ENCODE peak calls at places on chromosomes 11 and 22, in ten cellular contexts. One of them, this sample, is unnamed.

GRCh38 chr22:49308300-49308699 is 519.4 kb downstream of the BRD1 start:
- DNase-seq in stimulated activated naive B cell treated with anti-CD40 and anti-IgM and Interleukin-4, amounts not matched to agents 10 μg/mL and 1 μg/mL and 100 μg/mL, for 72 hours: no peak
- DNase-seq in mesenchymal stem cell: no peak
- DNase-seq in ELR: no peak
- DNase-seq in stimulated activated CD4-positive, alpha-beta T cell treated with anti-CD3 and anti-CD28 coated beads, Interleukin-12 subunit alpha, Interleukin-12 subunit beta, amount 100 ng/mL, for 4 hours: no peak
- DNase-seq in LoVo: no peak
- DNase-seq in left kidney: no peak
- DNase-seq in activated CD8-positive, alpha-beta memory T cell treated with anti-CD3 and anti-CD28 coated beads for 48 hours: no peak
- DNase-seq in skeletal muscle cell: no peak
- DNase-seq in hepatic stellate cell: no peak
- DNase-seq in this sample: no peak

GRCh38 chr11:62398011-62398994 is 20.5 kb upstream of the SCGB1A1 start:
- DNase-seq in skeletal muscle cell: no peak
- DNase-seq in stimulated activated CD4-positive, alpha-beta T cell treated with anti-CD3 and anti-CD28 coated beads, Interleukin-12 subunit alpha, Interleukin-12 subunit beta, amount 100 ng/mL, for 4 hours: no peak
- DNase-seq in stimulated activated naive B cell treated with anti-CD40 and anti-IgM and Interleukin-4, amounts not matched to agents 10 μg/mL and 1 μg/mL and 100 μg/mL, for 72 hours: no peak
- DNase-seq in left kidney: no peak
- DNase-seq in hepatic stellate cell: peak; percentile 62
- DNase-seq in ELR: peak; percentile 52
- DNase-seq in mesenchymal stem cell: peak; percentile 62
- DNase-seq in LoVo: peak; percentile 34
- DNase-seq in activated CD8-positive, alpha-beta memory T cell treated with anti-CD3 and anti-CD28 coated beads for 48 hours: no peak
- DNase-seq in this sample: peak; percentile 73

GRCh38 chr11:86741489-86742435 is 58.6 kb upstream of the PRSS23 start:
- DNase-seq in stimulated activated naive B cell treated with anti-CD40 and anti-IgM and Interleukin-4, amounts not matched to agents 10 μg/mL and 1 μg/mL and 100 μg/mL, for 72 hours: no peak
- DNase-seq in ELR: peak; percentile 95
- DNase-seq in activated CD8-positive, alpha-beta memory T cell treated with anti-CD3 and anti-CD28 coated beads for 48 hours: no peak
- DNase-seq in LoVo: peak; percentile 67
- DNase-seq in left kidney: no peak
- DNase-seq in stimulated activated CD4-positive, alpha-beta T cell treated with anti-CD3 and anti-CD28 coated beads, Interleukin-12 subunit alpha, Interleukin-12 subunit beta, amount 100 ng/mL, for 4 hours: no peak
- DNase-seq in mesenchymal stem cell: peak; percentile 89
- DNase-seq in skeletal muscle cell: peak; percentile 84
- DNase-seq in hepatic stellate cell: peak; percentile 36
- DNase-seq in this sample: peak; percentile 74

GRCh38 chr11:61756452-61757212 is 4.2 kb downstream of the MYRF start:
- DNase-seq in skeletal muscle cell: peak; percentile 20
- DNase-seq in hepatic stellate cell: peak; percentile 72
- DNase-seq in activated CD8-positive, alpha-beta memory T cell treated with anti-CD3 and anti-CD28 coated beads for 48 hours: no peak
- DNase-seq in LoVo: peak; percentile 94
- DNase-seq in left kidney: no peak
- DNase-seq in ELR: peak; percentile 64
- DNase-seq in mesenchymal stem cell: peak; percentile 56
- DNase-seq in stimulated activated naive B cell treated with anti-CD40 and anti-IgM and Interleukin-4, amounts not matched to agents 10 μg/mL and 1 μg/mL and 100 μg/mL, for 72 hours: no peak
- DNase-seq in stimulated activated CD4-positive, alpha-beta T cell treated with anti-CD3 and anti-CD28 coated beads, Interleukin-12 subunit alpha, Interleukin-12 subunit beta, amount 100 ng/mL, for 4 hours: no peak
- DNase-seq in this sample: peak; percentile 17

GRCh38 chr11:6655790-6656580 is at the start of gene DCHS1:
- DNase-seq in stimulated activated CD4-positive, alpha-beta T cell treated with anti-CD3 and anti-CD28 coated beads, Interleukin-12 subunit alpha, Interleukin-12 subunit beta, amount 100 ng/mL, for 4 hours: peak; percentile 11
- DNase-seq in hepatic stellate cell: no peak
- DNase-seq in left kidney: peak; percentile 80
- DNase-seq in stimulated activated naive B cell treated with anti-CD40 and anti-IgM and Interleukin-4, amounts not matched to agents 10 μg/mL and 1 μg/mL and 100 μg/mL, for 72 hours: no peak
- DNase-seq in ELR: peak; percentile 32
- DNase-seq in mesenchymal stem cell: peak; percentile 26
- DNase-seq in LoVo: no peak
- DNase-seq in skeletal muscle cell: no peak
- DNase-seq in activated CD8-positive, alpha-beta memory T cell treated with anti-CD3 and anti-CD28 coated beads for 48 hours: no peak
- DNase-seq in this sample: no peak

GRCh38 chr11:130613396-130613795 is 165.0 kb downstream of the ADAMTS15 start:
- DNase-seq in stimulated activated naive B cell treated with anti-CD40 and anti-IgM and Interleukin-4, amounts not matched to agents 10 μg/mL and 1 μg/mL and 100 μg/mL, for 72 hours: no peak
- DNase-seq in left kidney: no peak
- DNase-seq in activated CD8-positive, alpha-beta memory T cell treated with anti-CD3 and anti-CD28 coated beads for 48 hours: no peak
- DNase-seq in skeletal muscle cell: no peak
- DNase-seq in LoVo: no peak
- DNase-seq in stimulated activated CD4-positive, alpha-beta T cell treated with anti-CD3 and anti-CD28 coated beads, Interleukin-12 subunit alpha, Interleukin-12 subunit beta, amount 100 ng/mL, for 4 hours: no peak
- DNase-seq in hepatic stellate cell: no peak
- DNase-seq in mesenchymal stem cell: no peak
- DNase-seq in ELR: no peak
- DNase-seq in this sample: no peak

GRCh38 chr11:65592840-65593517 is 2.6 kb downstream of the KCNK7 start:
- DNase-seq in LoVo: no peak
- DNase-seq in stimulated activated naive B cell treated with anti-CD40 and anti-IgM and Interleukin-4, amounts not matched to agents 10 μg/mL and 1 μg/mL and 100 μg/mL, for 72 hours: no peak
- DNase-seq in stimulated activated CD4-positive, alpha-beta T cell treated with anti-CD3 and anti-CD28 coated beads, Interleukin-12 subunit alpha, Interleukin-12 subunit beta, amount 100 ng/mL, for 4 hours: no peak
- DNase-seq in skeletal muscle cell: no peak
- DNase-seq in ELR: no peak
- DNase-seq in mesenchymal stem cell: no peak
- DNase-seq in left kidney: peak; percentile 82
- DNase-seq in activated CD8-positive, alpha-beta memory T cell treated with anti-CD3 and anti-CD28 coated beads for 48 hours: no peak
- DNase-seq in hepatic stellate cell: no peak
- DNase-seq in this sample: no peak

GRCh38 chr22:37674951-37675929 is at the start of gene LGALS1:
- DNase-seq in activated CD8-positive, alpha-beta memory T cell treated with anti-CD3 and anti-CD28 coated beads for 48 hours: peak; percentile 49
- DNase-seq in hepatic stellate cell: peak; percentile 96
- DNase-seq in mesenchymal stem cell: peak; percentile 98
- DNase-seq in left kidney: peak; percentile 82
- DNase-seq in LoVo: peak; percentile 69
- DNase-seq in stimulated activated CD4-positive, alpha-beta T cell treated with anti-CD3 and anti-CD28 coated beads, Interleukin-12 subunit alpha, Interleukin-12 subunit beta, amount 100 ng/mL, for 4 hours: peak; percentile 44
- DNase-seq in stimulated activated naive B cell treated with anti-CD40 and anti-IgM and Interleukin-4, amounts not matched to agents 10 μg/mL and 1 μg/mL and 100 μg/mL, for 72 hours: peak; percentile 65
- DNase-seq in skeletal muscle cell: peak; percentile 92
- DNase-seq in ELR: peak; percentile 98
- DNase-seq in this sample: peak; percentile 98

GRCh38 chr22:44926124-44926475 is 83.7 kb downstream of the PHF21B start:
- DNase-seq in stimulated activated naive B cell treated with anti-CD40 and anti-IgM and Interleukin-4, amounts not matched to agents 10 μg/mL and 1 μg/mL and 100 μg/mL, for 72 hours: no peak
- DNase-seq in hepatic stellate cell: no peak
- DNase-seq in skeletal muscle cell: no peak
- DNase-seq in activated CD8-positive, alpha-beta memory T cell treated with anti-CD3 and anti-CD28 coated beads for 48 hours: no peak
- DNase-seq in LoVo: no peak
- DNase-seq in mesenchymal stem cell: no peak
- DNase-seq in ELR: no peak
- DNase-seq in left kidney: no peak
- DNase-seq in stimulated activated CD4-positive, alpha-beta T cell treated with anti-CD3 and anti-CD28 coated beads, Interleukin-12 subunit alpha, Interleukin-12 subunit beta, amount 100 ng/mL, for 4 hours: no peak
- DNase-seq in this sample: no peak

GRCh38 chr11:72173291-72173690 is 18.6 kb upstream of the FOLR1 start:
- DNase-seq in stimulated activated CD4-positive, alpha-beta T cell treated with anti-CD3 and anti-CD28 coated beads, Interleukin-12 subunit alpha, Interleukin-12 subunit beta, amount 100 ng/mL, for 4 hours: no peak
- DNase-seq in hepatic stellate cell: peak; percentile 52
- DNase-seq in mesenchymal stem cell: no peak
- DNase-seq in skeletal muscle cell: no peak
- DNase-seq in left kidney: no peak
- DNase-seq in LoVo: no peak
- DNase-seq in ELR: no peak
- DNase-seq in stimulated activated naive B cell treated with anti-CD40 and anti-IgM and Interleukin-4, amounts not matched to agents 10 μg/mL and 1 μg/mL and 100 μg/mL, for 72 hours: no peak
- DNase-seq in activated CD8-positive, alpha-beta memory T cell treated with anti-CD3 and anti-CD28 coated beads for 48 hours: no peak
- DNase-seq in this sample: no peak

GRCh38 chr11:70152244-70152643 is 50.9 kb upstream of the FADD start:
- DNase-seq in hepatic stellate cell: no peak
- DNase-seq in left kidney: peak; percentile 58
- DNase-seq in skeletal muscle cell: no peak
- DNase-seq in activated CD8-positive, alpha-beta memory T cell treated with anti-CD3 and anti-CD28 coated beads for 48 hours: no peak
- DNase-seq in mesenchymal stem cell: no peak
- DNase-seq in stimulated activated naive B cell treated with anti-CD40 and anti-IgM and Interleukin-4, amounts not matched to agents 10 μg/mL and 1 μg/mL and 100 μg/mL, for 72 hours: no peak
- DNase-seq in stimulated activated CD4-positive, alpha-beta T cell treated with anti-CD3 and anti-CD28 coated beads, Interleukin-12 subunit alpha, Interleukin-12 subunit beta, amount 100 ng/mL, for 4 hours: no peak
- DNase-seq in ELR: no peak
- DNase-seq in LoVo: no peak
- DNase-seq in this sample: no peak

GRCh38 chr22:17569971-17570511 is 6.7 kb downstream of the SLC25A18 start:
- DNase-seq in mesenchymal stem cell: no peak
- DNase-seq in stimulated activated CD4-positive, alpha-beta T cell treated with anti-CD3 and anti-CD28 coated beads, Interleukin-12 subunit alpha, Interleukin-12 subunit beta, amount 100 ng/mL, for 4 hours: no peak
- DNase-seq in LoVo: no peak
- DNase-seq in hepatic stellate cell: no peak
- DNase-seq in activated CD8-positive, alpha-beta memory T cell treated with anti-CD3 and anti-CD28 coated beads for 48 hours: no peak
- DNase-seq in stimulated activated naive B cell treated with anti-CD40 and anti-IgM and Interleukin-4, amounts not matched to agents 10 μg/mL and 1 μg/mL and 100 μg/mL, for 72 hours: no peak
- DNase-seq in skeletal muscle cell: peak; percentile 55
- DNase-seq in ELR: peak; percentile 55
- DNase-seq in left kidney: peak; percentile 69
- DNase-seq in this sample: peak; percentile 42

GRCh38 chr11:68414457-68415221 is 45.9 kb upstream of the PPP6R3 start:
- DNase-seq in mesenchymal stem cell: no peak
- DNase-seq in activated CD8-positive, alpha-beta memory T cell treated with anti-CD3 and anti-CD28 coated beads for 48 hours: no peak
- DNase-seq in hepatic stellate cell: no peak
- DNase-seq in stimulated activated CD4-positive, alpha-beta T cell treated with anti-CD3 and anti-CD28 coated beads, Interleukin-12 subunit alpha, Interleukin-12 subunit beta, amount 100 ng/mL, for 4 hours: no peak
- DNase-seq in stimulated activated naive B cell treated with anti-CD40 and anti-IgM and Interleukin-4, amounts not matched to agents 10 μg/mL and 1 μg/mL and 100 μg/mL, for 72 hours: peak; percentile 14
- DNase-seq in left kidney: no peak
- DNase-seq in LoVo: no peak
- DNase-seq in ELR: no peak
- DNase-seq in skeletal muscle cell: no peak
- DNase-seq in this sample: no peak

GRCh38 chr11:3132831-3133455 is 32.2 kb downstream of the OSBPL5 start:
- DNase-seq in skeletal muscle cell: no peak
- DNase-seq in hepatic stellate cell: no peak
- DNase-seq in LoVo: no peak
- DNase-seq in activated CD8-positive, alpha-beta memory T cell treated with anti-CD3 and anti-CD28 coated beads for 48 hours: no peak
- DNase-seq in ELR: no peak
- DNase-seq in stimulated activated naive B cell treated with anti-CD40 and anti-IgM and Interleukin-4, amounts not matched to agents 10 μg/mL and 1 μg/mL and 100 μg/mL, for 72 hours: no peak
- DNase-seq in left kidney: no peak
- DNase-seq in stimulated activated CD4-positive, alpha-beta T cell treated with anti-CD3 and anti-CD28 coated beads, Interleukin-12 subunit alpha, Interleukin-12 subunit beta, amount 100 ng/mL, for 4 hours: no peak
- DNase-seq in mesenchymal stem cell: no peak
- DNase-seq in this sample: no peak

GRCh38 chr11:6315811-6316425 is 4.4 kb downstream of the CAVIN3 start:
- DNase-seq in skeletal muscle cell: no peak
- DNase-seq in left kidney: peak; percentile 85
- DNase-seq in stimulated activated CD4-positive, alpha-beta T cell treated with anti-CD3 and anti-CD28 coated beads, Interleukin-12 subunit alpha, Interleukin-12 subunit beta, amount 100 ng/mL, for 4 hours: peak; percentile 1
- DNase-seq in LoVo: peak; percentile 57
- DNase-seq in hepatic stellate cell: peak; percentile 77
- DNase-seq in mesenchymal stem cell: peak; percentile 73
- DNase-seq in ELR: peak; percentile 77
- DNase-seq in stimulated activated naive B cell treated with anti-CD40 and anti-IgM and Interleukin-4, amounts not matched to agents 10 μg/mL and 1 μg/mL and 100 μg/mL, for 72 hours: peak; percentile 22
- DNase-seq in activated CD8-positive, alpha-beta memory T cell treated with anti-CD3 and anti-CD28 coated beads for 48 hours: no peak
- DNase-seq in this sample: peak; percentile 71

GRCh38 chr11:92829671-92830070 is 139.8 kb upstream of the MTNR1B start:
- DNase-seq in left kidney: no peak
- DNase-seq in activated CD8-positive, alpha-beta memory T cell treated with anti-CD3 and anti-CD28 coated beads for 48 hours: no peak
- DNase-seq in hepatic stellate cell: no peak
- DNase-seq in skeletal muscle cell: no peak
- DNase-seq in mesenchymal stem cell: no peak
- DNase-seq in stimulated activated CD4-positive, alpha-beta T cell treated with anti-CD3 and anti-CD28 coated beads, Interleukin-12 subunit alpha, Interleukin-12 subunit beta, amount 100 ng/mL, for 4 hours: no peak
- DNase-seq in stimulated activated naive B cell treated with anti-CD40 and anti-IgM and Interleukin-4, amounts not matched to agents 10 μg/mL and 1 μg/mL and 100 μg/mL, for 72 hours: no peak
- DNase-seq in LoVo: no peak
- DNase-seq in ELR: no peak
- DNase-seq in this sample: no peak

GRCh38 chr22:22073769-22074561 is 91.4 kb upstream of the TOP3B start:
- DNase-seq in left kidney: no peak
- DNase-seq in mesenchymal stem cell: no peak
- DNase-seq in stimulated activated CD4-positive, alpha-beta T cell treated with anti-CD3 and anti-CD28 coated beads, Interleukin-12 subunit alpha, Interleukin-12 subunit beta, amount 100 ng/mL, for 4 hours: no peak
- DNase-seq in stimulated activated naive B cell treated with anti-CD40 and anti-IgM and Interleukin-4, amounts not matched to agents 10 μg/mL and 1 μg/mL and 100 μg/mL, for 72 hours: no peak
- DNase-seq in hepatic stellate cell: no peak
- DNase-seq in LoVo: no peak
- DNase-seq in skeletal muscle cell: no peak
- DNase-seq in ELR: no peak
- DNase-seq in activated CD8-positive, alpha-beta memory T cell treated with anti-CD3 and anti-CD28 coated beads for 48 hours: no peak
- DNase-seq in this sample: no peak

GRCh38 chr11:102279641-102280170 is 37.6 kb upstream of the BIRC3 start:
- DNase-seq in ELR: peak; percentile 58
- DNase-seq in stimulated activated naive B cell treated with anti-CD40 and anti-IgM and Interleukin-4, amounts not matched to agents 10 μg/mL and 1 μg/mL and 100 μg/mL, for 72 hours: no peak
- DNase-seq in stimulated activated CD4-positive, alpha-beta T cell treated with anti-CD3 and anti-CD28 coated beads, Interleukin-12 subunit alpha, Interleukin-12 subunit beta, amount 100 ng/mL, for 4 hours: no peak
- DNase-seq in skeletal muscle cell: peak; percentile 70
- DNase-seq in activated CD8-positive, alpha-beta memory T cell treated with anti-CD3 and anti-CD28 coated beads for 48 hours: no peak
- DNase-seq in mesenchymal stem cell: peak; percentile 28
- DNase-seq in left kidney: peak; percentile 87
- DNase-seq in hepatic stellate cell: no peak
- DNase-seq in LoVo: peak; percentile 26
- DNase-seq in this sample: peak; percentile 89

GRCh38 chr11:30128269-30128932 is 102.4 kb upstream of the FSHB start:
- DNase-seq in hepatic stellate cell: peak; percentile 8
- DNase-seq in LoVo: peak; percentile 18
- DNase-seq in ELR: peak; percentile 49
- DNase-seq in mesenchymal stem cell: peak; percentile 5
- DNase-seq in left kidney: peak; percentile 36
- DNase-seq in stimulated activated CD4-positive, alpha-beta T cell treated with anti-CD3 and anti-CD28 coated beads, Interleukin-12 subunit alpha, Interleukin-12 subunit beta, amount 100 ng/mL, for 4 hours: no peak
- DNase-seq in stimulated activated naive B cell treated with anti-CD40 and anti-IgM and Interleukin-4, amounts not matched to agents 10 μg/mL and 1 μg/mL and 100 μg/mL, for 72 hours: no peak
- DNase-seq in activated CD8-positive, alpha-beta memory T cell treated with anti-CD3 and anti-CD28 coated beads for 48 hours: no peak
- DNase-seq in skeletal muscle cell: peak; percentile 96
- DNase-seq in this sample: peak; percentile 27

GRCh38 chr11:73478737-73479347 is 102.6 kb downstream of the RELT start:
- DNase-seq in mesenchymal stem cell: peak; percentile 54
- DNase-seq in left kidney: peak; percentile 30
- DNase-seq in stimulated activated CD4-positive, alpha-beta T cell treated with anti-CD3 and anti-CD28 coated beads, Interleukin-12 subunit alpha, Interleukin-12 subunit beta, amount 100 ng/mL, for 4 hours: no peak
- DNase-seq in skeletal muscle cell: no peak
- DNase-seq in ELR: peak; percentile 66
- DNase-seq in LoVo: peak; percentile 45
- DNase-seq in activated CD8-positive, alpha-beta memory T cell treated with anti-CD3 and anti-CD28 coated beads for 48 hours: no peak
- DNase-seq in hepatic stellate cell: peak; percentile 30
- DNase-seq in stimulated activated naive B cell treated with anti-CD40 and anti-IgM and Interleukin-4, amounts not matched to agents 10 μg/mL and 1 μg/mL and 100 μg/mL, for 72 hours: no peak
- DNase-seq in this sample: peak; percentile 59

GRCh38 chr11:101453682-101454081 is 130.1 kb downstream of the TRPC6 start:
- DNase-seq in stimulated activated naive B cell treated with anti-CD40 and anti-IgM and Interleukin-4, amounts not matched to agents 10 μg/mL and 1 μg/mL and 100 μg/mL, for 72 hours: no peak
- DNase-seq in LoVo: no peak
- DNase-seq in left kidney: no peak
- DNase-seq in ELR: peak; percentile 77
- DNase-seq in hepatic stellate cell: no peak
- DNase-seq in skeletal muscle cell: no peak
- DNase-seq in stimulated activated CD4-positive, alpha-beta T cell treated with anti-CD3 and anti-CD28 coated beads, Interleukin-12 subunit alpha, Interleukin-12 subunit beta, amount 100 ng/mL, for 4 hours: no peak
- DNase-seq in activated CD8-positive, alpha-beta memory T cell treated with anti-CD3 and anti-CD28 coated beads for 48 hours: no peak
- DNase-seq in mesenchymal stem cell: no peak
- DNase-seq in this sample: peak; percentile 50

GRCh38 chr11:75768112-75768908 is at the start of gene DGAT2:
- DNase-seq in hepatic stellate cell: peak; percentile 60
- DNase-seq in stimulated activated naive B cell treated with anti-CD40 and anti-IgM and Interleukin-4, amounts not matched to agents 10 μg/mL and 1 μg/mL and 100 μg/mL, for 72 hours: peak; percentile 78
- DNase-seq in stimulated activated CD4-positive, alpha-beta T cell treated with anti-CD3 and anti-CD28 coated beads, Interleukin-12 subunit alpha, Interleukin-12 subunit beta, amount 100 ng/mL, for 4 hours: peak; percentile 76
- DNase-seq in ELR: peak; percentile 78
- DNase-seq in skeletal muscle cell: peak; percentile 20
- DNase-seq in LoVo: peak; percentile 86
- DNase-seq in left kidney: peak; percentile 94
- DNase-seq in mesenchymal stem cell: peak; percentile 69
- DNase-seq in activated CD8-positive, alpha-beta memory T cell treated with anti-CD3 and anti-CD28 coated beads for 48 hours: peak; percentile 52
- DNase-seq in this sample: peak; percentile 66

This sample was measured in fibroblast of lung.